ENCODE peak calls at places on chromosomes 2 and 18, in five cellular contexts. One of them, this sample, is unnamed.
A peak's percentile ranks its signal among the peaks of the same experiment; 100 is the strongest.

GRCh38 chr2:234863043-234863934 is 88.5 kb upstream of the SH3BP4 start:
- DNase-seq in T follicular helper cell: no peak
- DNase-seq in right cardiac atrium: peak; percentile 50
- DNase-seq in mucosa of gallbladder: peak; percentile 46
- DNase-seq in Kasumi-1: no peak
- DNase-seq in this sample: peak; percentile 72

GRCh38 chr18:10040287-10041011 is 126.6 kb downstream of the VAPA start:
- DNase-seq in T follicular helper cell: no peak
- DNase-seq in right cardiac atrium: no peak
- DNase-seq in mucosa of gallbladder: peak; percentile 48
- DNase-seq in Kasumi-1: no peak
- DNase-seq in this sample: no peak

GRCh38 chr2:120175000-120175581 is 48.1 kb downstream of the TMEM185B start:
- DNase-seq in T follicular helper cell: no peak
- DNase-seq in right cardiac atrium: no peak
- DNase-seq in mucosa of gallbladder: peak; percentile 23
- DNase-seq in Kasumi-1: peak; percentile 80
- DNase-seq in this sample: peak; percentile 23

GRCh38 chr2:16554184-16554583 is 111.5 kb downstream of the CYRIA start:
- DNase-seq in T follicular helper cell: no peak
- DNase-seq in right cardiac atrium: no peak
- DNase-seq in mucosa of gallbladder: no peak
- DNase-seq in Kasumi-1: no peak
- DNase-seq in this sample: no peak

GRCh38 chr18:42544901-42545300 is 570.6 kb downstream of the RIT2 start:
- DNase-seq in T follicular helper cell: no peak
- DNase-seq in right cardiac atrium: no peak
- DNase-seq in mucosa of gallbladder: no peak
- DNase-seq in Kasumi-1: no peak
- DNase-seq in this sample: no peak

GRCh38 chr2:168841445-168841844 is 39.0 kb downstream of the NOSTRIN start:
- DNase-seq in T follicular helper cell: no peak
- DNase-seq in right cardiac atrium: no peak
- DNase-seq in mucosa of gallbladder: no peak
- DNase-seq in Kasumi-1: no peak
- DNase-seq in this sample: no peak

GRCh38 chr18:59606193-59607175 is 90.7 kb downstream of the CCBE1 start:
- DNase-seq in T follicular helper cell: no peak
- DNase-seq in right cardiac atrium: no peak
- DNase-seq in mucosa of gallbladder: peak; percentile 31
- DNase-seq in Kasumi-1: no peak
- DNase-seq in this sample: peak; percentile 37

GRCh38 chr2:69582582-69583176 is 60.9 kb downstream of the AAK1 start:
- DNase-seq in T follicular helper cell: no peak
- DNase-seq in right cardiac atrium: no peak
- DNase-seq in mucosa of gallbladder: peak; percentile 52
- DNase-seq in Kasumi-1: peak; percentile 17
- DNase-seq in this sample: peak; percentile 33

GRCh38 chr18:79515331-79515730 is 119.6 kb downstream of the NFATC1 start:
- DNase-seq in T follicular helper cell: no peak
- DNase-seq in right cardiac atrium: no peak
- DNase-seq in mucosa of gallbladder: peak; percentile 8
- DNase-seq in Kasumi-1: no peak
- DNase-seq in this sample: no peak